ENCODE peak calls at places on chromosomes 2 and 18, in four cellular contexts. M, F, V and N are unnamed samples.

GRCh38 chr2:28276807-28277206 is 115.9 kb upstream of the FOSL2 start:
- DNase-seq in V (peak), F (no peak), M (no peak), N (no peak)

GRCh38 chr2:157345647-157346389 is 20.2 kb upstream of the ERMN start:
- DNase-seq in F (no peak), M (peak), V (no peak), N (no peak)

GRCh38 chr2:145350011-145350410 is 830.1 kb upstream of the ZEB2 start:
- DNase-seq in F (no peak), M (no peak), V (peak), N (no peak)

GRCh38 chr2:236095502-236095901 is 72.7 kb downstream of the GBX2 start:
- DNase-seq in F (no peak), V (no peak), M (no peak), N (no peak)

GRCh38 chr2:145874466-145874865 is 1354.5 kb upstream of the ZEB2 start:
- DNase-seq in F (no peak), V (peak), M (no peak), N (no peak)

GRCh38 chr2:189439342-189439741 is 1.9 kb upstream of the WDR75 start:
- DNase-seq in M (no peak), V (peak), F (no peak), N (no peak)

GRCh38 chr2:148259674-148260073 is 238.8 kb downstream of the MBD5 start:
- DNase-seq in F (no peak), V (no peak), M (no peak), N (no peak)

GRCh38 chr2:172736419-172737174 is 952 bp downstream of the RAPGEF4 start:
- DNase-seq in V (peak), M (no peak), F (no peak), N (no peak)

GRCh38 chr18:9968081-9968848 is 54.4 kb downstream of the VAPA start:
- DNase-seq in M (no peak), F (no peak), V (no peak), N (no peak)

GRCh38 chr2:12603781-12604180 is 113.0 kb upstream of the TRIB2 start:
- DNase-seq in V (no peak), F (no peak), M (no peak), N (no peak)

GRCh38 chr2:215029936-215030335 is 108.5 kb downstream of the ABCA12 start:
- DNase-seq in M (no peak), V (no peak), F (no peak), N (no peak)

GRCh38 chr2:70830333-70830732 is 5.3 kb downstream of the CD207 start:
- DNase-seq in F (no peak), V (no peak), M (no peak), N (no peak)

GRCh38 chr2:118145806-118146205 is 57.5 kb downstream of the INSIG2 start:
- DNase-seq in F (no peak), V (no peak), M (no peak), N (no peak)

GRCh38 chr18:48733854-48734253 is 195.0 kb downstream of the CTIF start:
- DNase-seq in V (no peak), F (no peak), M (no peak), N (no peak)

GRCh38 chr2:111703759-111704158 is 180.2 kb downstream of the ANAPC1 start:
- DNase-seq in V (no peak), M (no peak), F (no peak), N (no peak)

GRCh38 chr18:35511428-35511827 is 13.7 kb upstream of the INO80C start:
- DNase-seq in M (no peak), V (no peak), F (peak), N (no peak)

GRCh38 chr2:11808016-11808400 is 61.6 kb downstream of the LPIN1 start:
- DNase-seq in M (no peak), F (no peak), V (no peak), N (no peak)

GRCh38 chr2:48249631-48250473 is 280.1 kb upstream of the STON1 start:
- DNase-seq in F (no peak), V (peak), M (no peak), N (no peak)

GRCh38 chr2:43998263-43998662 is 2.5 kb upstream of the LRPPRC start:
- DNase-seq in F (no peak), V (no peak), M (no peak), N (no peak)

GRCh38 chr2:160271166-160272086 is 71.4 kb upstream of the ITGB6 start:
- DNase-seq in V (peak), F (no peak), M (peak), N (peak)

GRCh38 chr2:32925976-32926707 is 20.6 kb upstream of the LTBP1 start:
- DNase-seq in V (no peak), M (no peak), F (no peak), N (no peak)

GRCh38 chr2:2763998-2764355 is 432.9 kb upstream of the MYT1L start:
- DNase-seq in F (no peak), M (no peak), V (no peak), N (no peak)

GRCh38 chr2:60318544-60318943 is 234.9 kb downstream of the BCL11A start:
- DNase-seq in M (peak), F (no peak), V (no peak), N (no peak)

GRCh38 chr2:135050132-135050531 is 2.0 kb upstream of the RAB3GAP1 start:
- DNase-seq in V (no peak), F (no peak), M (no peak), N (no peak)

GRCh38 chr2:187566712-187567111 is 12.5 kb upstream of the TFPI start:
- DNase-seq in M (no peak), F (no peak), V (no peak), N (no peak)

GRCh38 chr2:238848941-238849853 is 1.3 kb downstream of the TWIST2 start:
- DNase-seq in F (peak), V (peak), M (peak), N (no peak)
- H2BK12ac ChIP-seq in F (no peak), V (peak), M (no peak), N (no peak)

DNA sequence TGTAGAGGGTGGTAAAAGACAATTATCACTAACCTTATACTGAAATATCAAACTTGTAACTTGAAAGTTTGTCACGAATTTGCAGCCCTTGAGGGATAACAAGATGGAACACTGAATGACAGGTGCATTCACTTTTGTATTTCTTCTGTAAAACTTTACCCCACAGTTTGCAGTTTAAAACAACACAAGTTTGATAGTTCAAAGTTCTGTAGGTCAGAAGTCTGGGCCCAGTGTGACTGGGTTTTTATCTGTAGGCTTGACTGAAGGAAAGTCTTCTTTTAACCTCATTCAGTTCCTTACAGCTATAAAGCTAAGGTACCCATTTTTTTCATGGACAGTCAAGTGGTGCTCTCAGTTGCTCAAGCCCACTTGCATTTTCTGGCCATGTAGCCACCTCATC is 257.1 kb upstream of the NRXN1 start:
- DNase-seq in F (no peak), V (no peak), M (no peak), N (no peak)
- H2BK15ac ChIP-seq in F (no peak), V (no peak), M (no peak), N (no peak)

DNA sequence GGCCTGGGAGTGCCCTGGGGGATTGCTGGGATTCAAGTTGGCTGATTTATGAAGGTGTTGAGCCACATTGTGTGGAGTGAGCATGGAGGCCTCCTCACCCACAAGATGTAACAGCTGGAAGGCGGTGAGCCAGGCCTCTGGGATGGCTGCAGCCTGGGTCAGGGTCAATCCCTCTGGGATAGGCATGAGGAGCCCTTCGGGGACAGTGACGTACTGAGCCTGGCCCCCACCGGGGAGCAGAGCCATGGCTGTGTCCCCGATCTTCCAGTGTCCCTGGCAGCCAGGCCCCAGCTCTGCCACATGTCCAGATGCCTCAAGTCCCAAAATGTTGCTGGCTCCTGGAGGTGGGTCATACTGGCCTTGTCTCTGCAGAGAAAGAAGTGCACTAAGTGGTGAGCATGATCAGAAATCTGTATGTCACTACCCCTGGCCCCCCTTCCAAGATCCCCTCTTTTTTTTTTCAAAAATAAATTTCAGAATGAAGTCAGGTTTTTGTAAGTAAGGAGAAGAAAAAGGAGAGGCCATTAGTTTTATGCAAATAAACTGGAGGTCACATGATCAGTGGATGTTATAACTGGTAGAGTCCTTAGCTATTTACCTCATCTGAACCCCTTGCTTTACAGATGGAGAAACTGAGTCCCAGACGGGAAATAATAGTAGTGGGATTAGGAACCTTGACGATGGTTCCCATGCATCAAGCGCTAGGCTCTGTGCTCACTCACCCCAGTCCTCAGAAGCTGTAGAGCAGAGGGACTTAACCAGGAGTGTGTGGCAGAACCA is 1.7 kb downstream of the TP53I3 start:
- DNase-seq in M (peak), V (no peak), F (no peak), N (no peak)
- H2BK12ac ChIP-seq in M (no peak), V (peak), F (peak), N (no peak)

DNA sequence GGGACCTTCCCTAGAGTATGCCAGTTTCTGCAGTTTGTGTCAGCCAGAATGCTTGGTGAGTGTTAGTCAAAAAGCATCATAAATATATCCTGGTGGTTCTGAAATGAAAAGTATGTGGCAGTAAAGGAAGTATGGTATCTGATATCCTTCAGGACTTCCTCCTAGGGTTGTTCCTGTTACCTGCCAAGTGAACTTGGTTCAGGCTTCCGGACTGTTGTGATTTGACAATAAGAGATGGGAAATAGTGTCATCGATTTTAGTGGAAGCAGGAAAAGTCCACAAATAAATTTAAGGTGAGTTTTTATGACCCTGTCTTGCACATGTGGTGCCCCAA is 2.0 kb downstream of the TANC1 start:
- DNase-seq in F (no peak), V (no peak), M (no peak), N (no peak)
- H2BK15ac ChIP-seq in F (no peak), V (no peak), M (no peak), N (no peak)

GRCh38 chr2:133717497-133717896 is 149.2 kb upstream of the NCKAP5 start:
- DNase-seq in F (no peak), V (no peak), M (no peak), N (no peak)

GRCh38 chr2:133718688-133719201 is 150.5 kb upstream of the NCKAP5 start:
- DNase-seq in M (no peak), V (peak), F (no peak), N (no peak)

GRCh38 chr2:133716166-133716565 is 147.9 kb upstream of the NCKAP5 start:
- DNase-seq in F (no peak), V (no peak), M (no peak), N (no peak)

GRCh38 chr2:133720429-133720828 is 152.2 kb upstream of the NCKAP5 start:
- DNase-seq in V (no peak), F (no peak), M (no peak), N (no peak)

DNA sequence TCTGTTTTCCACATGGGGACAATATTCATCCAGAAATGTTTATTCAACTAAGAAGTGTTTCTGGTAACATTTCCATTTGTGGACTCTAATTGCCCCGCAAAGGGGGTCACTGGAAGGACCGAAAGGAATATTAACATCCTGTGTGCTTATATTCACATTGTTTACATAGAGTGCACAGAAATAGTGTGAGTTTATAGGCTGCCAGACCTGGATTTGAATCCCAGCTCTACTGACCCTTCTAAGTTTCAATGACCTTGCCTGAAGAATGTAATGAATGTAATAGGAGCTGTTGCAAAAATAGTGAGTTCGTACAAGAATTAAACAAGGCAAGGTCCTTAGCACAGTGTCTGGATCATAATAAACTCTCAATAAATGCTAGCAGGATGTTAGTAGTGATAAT is 152.9 kb upstream of the NCKAP5 start:
- DNase-seq in V (peak), M (no peak), F (no peak), N (no peak)
- H2BK12ac ChIP-seq in V (no peak), M (no peak), F (no peak), N (no peak)

DNA sequence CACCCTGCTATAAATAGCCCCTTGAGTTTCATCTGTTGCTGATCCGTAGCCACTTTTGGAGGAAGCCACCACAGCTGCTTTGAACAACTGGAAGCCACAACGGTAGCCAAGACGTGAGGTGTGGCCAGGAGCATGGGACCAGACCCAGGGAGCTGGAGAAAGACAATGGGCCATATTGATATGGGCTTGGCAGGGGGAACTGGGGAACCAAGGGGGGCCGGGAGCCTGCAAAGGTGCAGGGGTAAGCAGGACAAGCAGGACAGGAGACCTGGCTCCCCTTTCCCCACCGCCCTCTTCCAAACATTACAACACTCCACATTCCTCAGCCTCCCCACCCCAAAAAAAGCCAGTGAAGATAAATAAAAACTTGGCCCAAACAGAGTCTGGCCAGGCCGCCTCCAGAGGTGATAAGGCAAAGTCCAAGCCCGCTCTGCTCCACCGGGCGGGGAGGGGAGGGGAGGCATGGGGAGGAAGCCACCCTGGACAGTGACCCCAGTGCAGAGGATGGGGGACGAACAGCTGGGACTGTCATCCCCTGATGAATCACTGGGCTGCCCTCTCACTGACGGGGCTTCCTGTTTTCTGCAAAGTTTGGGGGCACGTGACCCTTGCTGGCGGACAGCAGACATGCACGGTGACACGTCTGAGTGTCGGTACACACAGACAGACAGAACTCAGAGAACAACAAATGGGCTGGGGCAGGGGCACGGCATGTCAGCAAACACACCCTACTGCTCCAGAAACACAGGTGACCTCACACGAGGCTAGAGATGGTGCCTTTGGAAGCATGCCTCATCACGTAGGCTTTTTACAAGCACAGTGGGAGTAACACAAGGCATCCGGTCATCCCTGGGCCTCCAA is 100.3 kb downstream of the TNS1 start:
- DNase-seq in M (no peak), V (peak), F (no peak), N (no peak)
- H2BK15ac ChIP-seq in M (no peak), V (no peak), F (no peak), N (no peak)

GRCh38 chr18:67362906-67363305 is 153.6 kb downstream of the DSEL start:
- DNase-seq in F (no peak), M (no peak), V (no peak), N (no peak)

GRCh38 chr18:67359868-67360838 is 156.4 kb downstream of the DSEL start:
- DNase-seq in M (no peak), V (peak), F (no peak), N (no peak)

GRCh38 chr18:67363694-67364093 is 152.8 kb downstream of the DSEL start:
- DNase-seq in V (no peak), M (no peak), F (no peak), N (no peak)

GRCh38 chr18:67354692-67355091 is 161.8 kb downstream of the DSEL start:
- DNase-seq in V (no peak), F (no peak), M (no peak), N (no peak)

DNA sequence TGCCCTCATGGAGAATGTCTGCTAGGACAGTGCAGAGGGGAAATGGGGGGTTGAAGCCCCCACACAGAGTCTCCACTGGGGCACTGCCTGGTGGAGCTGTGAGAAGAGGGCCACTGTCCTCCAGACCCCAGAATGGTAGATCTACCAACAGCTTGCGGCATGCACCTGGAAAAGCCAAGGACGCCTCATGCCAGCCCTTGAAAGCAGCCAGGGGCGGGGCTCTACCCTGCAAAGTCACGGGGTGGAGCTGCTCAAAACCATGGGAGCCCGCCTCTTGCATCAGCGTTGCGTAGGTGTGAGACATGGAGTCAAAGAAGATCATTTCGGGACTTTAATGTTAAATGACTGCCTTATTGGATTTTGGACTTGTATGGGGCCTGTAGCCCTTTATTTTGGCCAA is 157.6 kb downstream of the DSEL start:
- DNase-seq in F (no peak), V (no peak), M (no peak), N (no peak)
- H2BK12ac ChIP-seq in F (no peak), V (peak), M (no peak), N (no peak)